ENCODE peak calls at places on chromosome 3, in eight cellular contexts. B, N, L, C, E, I, T and R are unnamed samples.

GRCh38 chr3:45832691-45833090 is 9.2 kb downstream of the LZTFL1 start:
- DNase-seq in E (no peak), T (no peak), I (no peak), N (no peak), L (peak), B (peak), C (no peak), R (no peak)

GRCh38 chr3:117074833-117075232 is 365.3 kb downstream of the TUSC7 start:
- DNase-seq in I (no peak), B (peak), N (no peak), C (no peak), T (no peak), L (no peak), E (no peak), R (peak)

GRCh38 chr3:41808152-41808551 is 153.8 kb downstream of the ULK4 start:
- DNase-seq in B (peak), I (no peak), L (peak), T (no peak), N (peak), C (no peak), E (no peak), R (peak)

GRCh38 chr3:73364517-73364916 is 260.2 kb downstream of the PDZRN3 start:
- DNase-seq in L (no peak), E (no peak), C (no peak), I (no peak), T (no peak), B (no peak), N (no peak), R (no peak)

GRCh38 chr3:24923565-24923964 is 428.9 kb upstream of the THRB start:
- DNase-seq in N (no peak), I (no peak), L (no peak), T (no peak), E (no peak), C (no peak), B (no peak), R (no peak)

GRCh38 chr3:59480486-59480995 is 430.7 kb upstream of the CFAP20DC start:
- DNase-seq in T (no peak), L (peak), I (no peak), C (no peak), E (no peak), B (peak), N (no peak), R (peak)

GRCh38 chr3:193735850-193736249 is 142.8 kb downstream of the OPA1 start:
- DNase-seq in I (no peak), B (no peak), N (no peak), T (no peak), E (no peak), C (no peak), L (no peak), R (no peak)

GRCh38 chr3:159252274-159252673 is 450.4 kb downstream of the MFSD1 start:
- DNase-seq in C (no peak), L (no peak), N (peak), T (no peak), I (no peak), B (peak), E (no peak), R (no peak)

GRCh38 chr3:59424268-59425010 is 374.6 kb upstream of the CFAP20DC start:
- DNase-seq in B (peak), I (no peak), T (no peak), E (peak), L (peak), C (no peak), N (no peak), R (peak)

GRCh38 chr3:171654809-171655208 is 155.5 kb downstream of the PLD1 start:
- DNase-seq in T (no peak), B (peak), C (peak), I (peak), E (no peak), L (peak), N (no peak), R (peak)

GRCh38 chr3:71061037-71061436 is 522.5 kb downstream of the FOXP1 start:
- DNase-seq in E (no peak), L (no peak), N (no peak), T (no peak), B (no peak), C (no peak), I (no peak), R (no peak)

GRCh38 chr3:113954091-113954685 is 6.4 kb downstream of the ZDHHC23 start:
- DNase-seq in L (no peak), E (no peak), C (no peak), I (no peak), T (no peak), N (no peak), B (no peak), R (no peak)

GRCh38 chr3:10288575-10288960 is 4.2 kb downstream of the GHRL start:
- DNase-seq in B (no peak), I (no peak), L (no peak), N (no peak), C (no peak), T (no peak), E (no peak), R (no peak)

GRCh38 chr3:10287936-10288574 is 4.7 kb downstream of the GHRL start:
- DNase-seq in I (no peak), C (no peak), B (no peak), L (no peak), E (no peak), N (no peak), T (no peak), R (no peak)

GRCh38 chr3:10285742-10286524 is 6.8 kb downstream of the GHRL start:
- DNase-seq in N (no peak), T (no peak), B (no peak), I (no peak), E (no peak), C (no peak), L (no peak), R (no peak)

GRCh38 chr3:10285307-10285706 is 7.4 kb downstream of the GHRL start:
- DNase-seq in B (no peak), T (no peak), I (no peak), N (no peak), E (no peak), C (no peak), L (no peak), R (no peak)

GRCh38 chr3:10286596-10287295 is 6.0 kb downstream of the GHRL start:
- DNase-seq in I (no peak), B (peak), N (peak), T (no peak), L (peak), E (no peak), C (no peak), R (no peak)
- TF ChIP-seq CTCF in I (no peak), B (peak), N (peak), T (no peak), L (peak), E (peak), C (peak), R (peak)

GRCh38 chr3:167106456-167106855 is 273.6 kb downstream of the ZBBX start:
- DNase-seq in N (no peak), B (no peak), I (no peak), L (no peak), C (no peak), T (no peak), E (no peak), R (no peak)

GRCh38 chr3:167100200-167100599 is 279.9 kb downstream of the ZBBX start:
- DNase-seq in C (no peak), N (no peak), L (no peak), B (no peak), E (no peak), I (no peak), T (no peak), R (no peak)

GRCh38 chr3:167100651-167101050 is 279.4 kb downstream of the ZBBX start:
- DNase-seq in N (no peak), E (no peak), I (no peak), T (no peak), L (no peak), C (no peak), B (no peak), R (no peak)

GRCh38 chr3:167102071-167102470 is 278.0 kb downstream of the ZBBX start:
- DNase-seq in L (no peak), N (no peak), C (no peak), T (peak), E (no peak), I (no peak), B (no peak), R (no peak)
- TF ChIP-seq CTCF in L (no peak), N (no peak), C (peak), T (peak), E (no peak), I (peak), B (no peak), R (no peak)

DNA sequence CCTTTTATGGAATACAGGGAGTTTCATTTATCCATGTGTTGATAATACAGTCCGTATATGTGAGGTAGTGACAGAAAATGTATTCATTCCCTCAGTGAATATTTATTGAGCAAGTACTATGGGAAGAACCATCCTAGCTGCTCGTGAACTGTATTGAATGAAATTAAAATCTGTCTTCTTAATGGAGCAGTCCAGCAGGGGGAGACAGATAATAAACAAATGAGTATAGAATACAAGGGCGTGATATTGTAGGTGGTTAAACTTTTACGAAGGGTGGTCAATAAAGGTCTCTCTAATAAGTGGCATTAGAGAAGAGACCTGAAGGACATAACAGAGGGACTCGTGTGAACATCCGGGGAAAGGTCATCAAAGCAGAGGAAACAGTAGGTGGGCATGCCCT is 62.7 kb upstream of the OSTN start:
- DNase-seq in N (peak), T (no peak), C (no peak), I (no peak), B (peak), E (no peak), L (peak), R (peak)
- TF ChIP-seq CTCF in N (peak), T (peak), C (peak), I (no peak), B (peak), E (no peak), L (peak), R (peak)

DNA sequence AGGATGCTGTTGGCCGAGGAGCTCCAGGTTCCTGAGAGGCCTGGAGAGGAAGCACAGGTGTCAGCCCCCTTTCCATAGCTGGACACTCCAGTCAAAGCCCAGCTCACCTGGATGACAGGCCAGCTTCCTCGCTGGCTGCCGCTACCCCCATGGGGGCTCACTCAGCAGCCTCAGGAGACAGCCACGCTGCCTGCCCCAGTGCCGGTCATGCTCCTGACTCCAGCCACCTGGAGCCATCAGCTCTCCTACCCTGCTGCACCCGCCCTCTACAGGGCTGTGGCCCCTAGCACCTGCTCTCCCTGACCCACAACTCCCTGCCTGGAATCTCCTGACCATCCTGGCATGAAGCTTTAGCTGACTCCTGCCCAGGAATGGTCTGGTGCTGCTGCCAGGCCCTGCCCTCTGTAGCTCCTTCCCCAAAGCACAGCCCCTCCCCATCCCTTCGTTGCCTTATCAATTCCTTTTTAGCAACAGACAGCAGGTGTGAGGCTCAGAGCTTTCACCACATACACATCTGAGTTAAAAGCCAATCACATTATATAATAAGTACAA is 94.2 kb downstream of the NUP210 start:
- DNase-seq in I (no peak), N (no peak), C (no peak), B (no peak), E (no peak), T (no peak), L (no peak), R (no peak)
- TF ChIP-seq CTCF in I (no peak), N (no peak), C (no peak), B (no peak), E (no peak), T (no peak), L (no peak), R (no peak)

DNA sequence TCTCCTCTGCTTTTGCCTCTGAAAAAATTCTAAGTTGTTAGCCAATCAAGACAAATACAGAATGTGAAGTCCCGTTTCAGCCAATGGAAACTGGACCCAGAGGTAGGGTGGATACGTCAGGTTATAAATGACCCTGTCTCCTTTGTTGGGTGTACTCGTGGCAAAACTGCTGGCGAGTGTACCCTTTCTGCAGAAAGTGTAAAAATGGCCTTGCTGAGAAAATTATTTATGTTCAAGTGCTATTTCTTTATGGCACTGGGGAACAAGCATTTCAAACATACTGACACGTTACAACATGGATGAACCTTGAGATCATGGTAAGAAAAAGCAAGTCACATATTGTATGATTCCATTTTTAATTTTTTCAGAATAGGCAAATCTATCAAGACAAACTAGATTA is 2.9 kb upstream of the TATDN2 start:
- DNase-seq in I (no peak), E (no peak), C (no peak), N (no peak), T (no peak), B (no peak), L (no peak), R (no peak)
- TF ChIP-seq CTCF in I (no peak), E (no peak), C (no peak), N (no peak), T (no peak), B (no peak), L (no peak), R (no peak)

DNA sequence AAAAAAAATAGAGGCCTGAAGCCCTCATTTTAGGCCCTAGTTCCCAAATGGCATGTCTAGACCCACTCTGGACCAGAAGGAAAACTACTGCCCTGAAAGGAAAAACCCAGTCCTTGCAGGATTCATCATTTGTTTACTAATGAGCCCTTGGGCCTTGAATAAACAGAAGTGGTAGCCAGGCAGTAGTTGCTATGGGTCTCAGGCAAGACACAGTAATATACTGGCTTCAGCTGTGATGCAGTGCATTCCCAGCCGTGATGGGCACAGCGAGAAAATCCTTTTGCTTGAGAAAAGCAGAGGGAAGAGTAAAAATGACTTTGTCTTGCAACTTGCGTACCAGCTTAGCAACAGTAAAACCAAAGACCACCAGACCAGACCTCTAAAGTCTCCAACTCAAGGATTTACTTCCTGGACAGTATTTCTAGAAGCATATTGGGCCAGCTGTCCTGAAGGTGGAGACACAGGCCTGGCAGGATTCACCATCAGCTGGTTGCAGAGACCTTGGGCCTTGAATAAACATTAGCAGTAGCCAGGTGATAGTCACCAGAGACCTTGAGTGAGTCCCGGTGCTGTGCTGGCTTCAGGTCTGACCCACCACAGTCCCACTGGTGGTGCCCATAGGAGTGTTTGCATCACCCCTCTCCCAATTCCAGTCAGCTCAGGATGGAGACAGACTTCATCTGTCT is 208.3 kb upstream of the SLITRK3 start:
- DNase-seq in C (no peak), I (no peak), N (no peak), L (no peak), B (no peak), E (no peak), T (no peak), R (no peak)
- TF ChIP-seq CTCF in C (no peak), I (no peak), N (no peak), L (no peak), B (no peak), E (no peak), T (no peak), R (no peak)

DNA sequence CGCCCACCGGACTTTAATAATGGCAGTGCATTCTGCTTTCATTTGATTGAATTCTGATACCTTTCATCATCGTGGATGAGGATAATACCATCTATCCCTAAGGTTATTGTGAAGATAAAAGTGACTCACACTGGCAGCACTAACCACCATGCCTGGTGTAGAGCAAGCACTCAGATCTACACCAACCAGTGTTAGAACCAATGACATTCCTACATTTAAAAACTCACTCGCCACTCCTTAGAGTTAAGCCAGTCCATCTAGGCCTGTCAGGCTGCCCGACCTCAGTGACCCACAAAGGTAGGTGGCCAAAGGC is 42.8 kb upstream of the TOPAZ1 start:
- DNase-seq in B (no peak), T (no peak), I (no peak), E (no peak), N (no peak), L (no peak), C (no peak), R (peak)
- TF ChIP-seq CTCF in B (no peak), T (no peak), I (no peak), E (peak), N (peak), L (no peak), C (no peak), R (peak)

DNA sequence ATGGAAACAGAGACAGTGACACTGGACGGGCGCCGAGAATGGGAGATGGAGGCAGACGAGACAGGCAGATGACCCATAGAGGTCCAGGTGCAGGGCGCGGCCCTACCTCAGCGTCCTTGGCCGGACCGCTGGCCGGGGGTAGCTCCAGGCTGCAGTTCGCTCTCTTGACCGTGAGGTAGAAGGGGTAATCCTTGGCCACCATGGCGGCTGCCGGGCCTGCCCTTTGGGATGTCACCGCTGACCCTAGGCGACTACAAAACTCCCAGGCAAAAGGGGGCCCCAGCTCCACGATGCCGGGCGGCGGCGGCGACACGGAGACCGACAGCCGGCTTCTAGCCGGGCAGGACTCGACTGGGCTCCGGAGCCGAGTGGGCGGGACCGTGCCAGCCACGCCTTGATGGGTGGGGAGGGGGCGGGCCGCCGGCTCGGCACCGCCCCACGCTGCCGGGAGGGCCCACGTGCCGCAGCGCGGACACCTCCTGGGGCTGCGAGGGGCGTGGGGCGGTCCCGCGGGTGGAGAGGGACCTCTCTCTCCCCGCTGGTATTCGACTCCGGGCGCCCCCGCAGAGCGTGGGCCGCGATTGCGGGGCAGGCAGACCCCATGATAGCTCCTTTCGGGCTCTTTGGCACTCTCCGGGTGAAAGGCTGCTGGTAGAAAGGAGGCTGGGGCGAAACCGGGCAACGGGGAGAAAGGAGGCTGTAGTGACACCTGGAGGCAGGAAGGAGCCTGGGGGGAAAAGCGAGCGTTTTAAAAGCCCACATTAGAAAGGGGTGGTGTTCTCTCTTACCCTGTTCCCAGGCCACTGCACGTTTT is at the start of gene ARHGEF3:
- DNase-seq in E (peak), L (peak), B (peak), I (peak), T (peak), C (peak), N (peak), R (peak)
- TF ChIP-seq CTCF in E (peak), L (peak), B (peak), I (peak), T (no peak), C (peak), N (peak), R (peak)